ENCODE peak calls at places on chromosomes 11 and 22, in five cellular contexts. R is stomach, B is endothelial cell of umbilical vein, W is fibroblast of villous mesenchyme, E is RWPE2. Q is an unnamed sample.

GRCh38 chr22:50009251-50009650 is 3.3 kb downstream of the IL17REL start:
- DNase-seq in R (no peak), B (no peak), W (no peak), E (no peak), Q (no peak)

GRCh38 chr11:132361011-132361550 is 990.7 kb downstream of the NTM start:
- DNase-seq in R (no peak), B (no peak), W (no peak), E (no peak), Q (no peak)

GRCh38 chr11:60887531-60887930 is 18.9 kb downstream of the PRPF19 start:
- DNase-seq in R (peak; percentile 61), B (peak; percentile 56), W (peak; percentile 53), E (no peak), Q (peak; percentile 55)

GRCh38 chr11:111911563-111912401 is at the start of gene CRYAB:
- DNase-seq in R (peak; percentile 39), B (no peak), W (peak; percentile 87), E (peak; percentile 68), Q (peak; percentile 61)

GRCh38 chr22:31342389-31343125 is 3.6 kb downstream of the PATZ1 start:
- DNase-seq in R (no peak), B (no peak), W (no peak), E (no peak), Q (no peak)

GRCh38 chr22:20813056-20813455 is 39.1 kb downstream of the SERPIND1 start:
- DNase-seq in R (no peak), B (no peak), W (no peak), E (no peak), Q (no peak)

GRCh38 chr22:36287881-36288515 is 35.1 kb downstream of the APOL1 start:
- DNase-seq in R (no peak), B (no peak), W (peak; percentile 36), E (no peak), Q (no peak)

GRCh38 chr11:60370811-60371297 is 7.5 kb upstream of the MS4A7 start:
- DNase-seq in R (no peak), B (peak; percentile 72), W (peak; percentile 33), E (no peak), Q (peak; percentile 49)

GRCh38 chr22:32205974-32206773 is 1.3 kb upstream of the RFPL2 start:
- DNase-seq in R (no peak), B (no peak), W (no peak), E (no peak), Q (no peak)

DNA sequence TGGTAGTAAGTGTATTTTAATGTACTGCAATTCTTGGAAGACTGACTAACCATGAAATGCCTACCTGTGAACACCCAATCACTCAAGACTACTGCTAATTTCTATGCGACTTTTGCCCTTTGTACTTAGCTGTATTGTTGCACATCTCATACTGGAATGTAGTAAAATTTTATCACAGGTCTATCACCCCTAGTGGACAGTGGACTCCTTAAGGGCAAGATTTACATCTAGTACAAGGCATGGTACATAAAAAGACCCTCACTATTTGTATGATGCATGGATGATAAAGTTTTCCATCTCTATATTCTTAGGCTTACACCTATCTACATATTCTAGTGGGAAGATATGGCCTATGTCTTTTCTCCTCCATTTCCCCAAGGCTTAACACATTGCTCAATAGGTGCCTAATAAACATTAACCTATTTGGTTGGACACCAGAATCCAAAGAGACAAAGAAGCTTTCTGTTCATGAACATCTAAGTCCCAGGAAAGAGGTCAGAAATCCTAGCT is 26.1 kb downstream of the SERGEF start:
- DNase-seq in R (no peak), B (no peak), W (no peak), E (no peak), Q (no peak)
- TF ChIP-seq CTCF in R (no peak), B (no peak), W (no peak), E (no peak), Q (peak; percentile 37)

DNA sequence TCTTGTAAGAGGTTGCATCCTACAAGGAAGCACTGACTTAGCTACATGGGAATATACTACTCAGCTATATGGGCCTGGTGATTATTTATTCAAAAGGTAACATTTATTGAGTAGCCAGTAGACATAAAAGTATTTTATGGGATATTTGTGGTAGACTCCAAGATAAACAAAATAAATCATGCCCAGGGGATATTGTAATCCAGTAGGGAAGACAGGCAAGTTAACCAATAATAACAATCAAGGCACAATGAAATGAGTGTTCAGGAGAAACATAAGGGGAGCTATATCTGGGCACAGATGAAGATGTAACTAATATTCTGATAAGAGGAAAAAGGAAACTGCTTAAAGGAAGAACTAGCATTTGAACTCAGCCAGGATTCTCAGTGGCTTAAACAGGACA is 161.4 kb upstream of the MTNR1B start:
- DNase-seq in R (no peak), B (no peak), W (no peak), E (no peak), Q (no peak)
- TF ChIP-seq CTCF in R (no peak), B (no peak), W (no peak), E (no peak), Q (no peak)

GRCh38 chr11:128022761-128023160 is 564.6 kb downstream of the ETS1 start:
- DNase-seq in R (no peak), B (no peak), W (no peak), E (no peak), Q (no peak)

GRCh38 chr11:128018692-128019091 is 568.7 kb downstream of the ETS1 start:
- DNase-seq in R (no peak), B (no peak), W (no peak), E (no peak), Q (no peak)

GRCh38 chr11:128022007-128022368 is 565.4 kb downstream of the ETS1 start:
- DNase-seq in R (no peak), B (peak; percentile 63), W (no peak), E (no peak), Q (peak; percentile 22)

GRCh38 chr11:128026596-128026995 is 560.8 kb downstream of the ETS1 start:
- DNase-seq in R (no peak), B (peak; percentile 81), W (peak; percentile 94), E (peak; percentile 89), Q (peak; percentile 98)

DNA sequence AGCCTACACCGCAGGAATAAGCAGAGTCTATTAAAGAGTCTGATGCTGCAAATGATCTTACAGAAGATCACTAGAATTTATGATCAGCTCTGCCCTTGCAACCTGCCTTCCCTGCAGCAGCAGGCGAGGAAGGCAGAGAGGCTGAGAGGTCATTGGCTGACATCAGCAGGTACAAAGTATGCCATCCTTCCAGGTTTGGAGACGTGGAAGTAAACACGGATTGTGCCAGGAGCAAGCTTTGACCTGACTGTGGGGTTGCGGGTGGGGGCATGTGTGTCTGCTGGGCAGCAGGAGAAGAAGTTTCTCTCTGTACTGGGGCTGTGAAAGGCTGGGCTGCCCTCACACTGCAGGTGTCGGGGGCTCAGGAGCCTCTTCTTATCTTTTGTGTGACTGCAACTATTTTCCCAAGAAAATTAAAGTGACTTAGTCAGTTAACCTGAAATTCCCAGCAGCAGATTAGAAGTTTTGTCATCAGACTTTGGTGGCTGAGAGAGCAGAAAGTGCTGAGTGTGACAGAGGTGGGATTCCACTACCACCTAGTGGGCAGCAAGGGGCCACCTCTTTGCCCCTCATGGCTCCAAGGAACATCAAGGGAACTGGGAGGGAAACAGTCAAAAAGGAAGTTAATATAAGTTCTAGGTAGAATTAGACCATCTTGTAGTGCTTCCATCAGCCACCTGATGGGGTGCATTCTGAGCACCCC is 565.9 kb downstream of the ETS1 start:
- DNase-seq in R (no peak), B (no peak), W (no peak), E (no peak), Q (peak; percentile 28)
- TF ChIP-seq CTCF in R (no peak), B (peak; percentile 21), W (peak; percentile 38), E (peak; percentile 47), Q (peak; percentile 39)

GRCh38 chr22:39234157-39234793 is 10.5 kb downstream of the PDGFB start:
- DNase-seq in R (no peak), B (peak; percentile 61), W (peak; percentile 25), E (no peak), Q (no peak)
- TF ChIP-seq CTCF in R (no peak), B (peak; percentile 20), W (no peak), E (no peak), Q (no peak)

DNA sequence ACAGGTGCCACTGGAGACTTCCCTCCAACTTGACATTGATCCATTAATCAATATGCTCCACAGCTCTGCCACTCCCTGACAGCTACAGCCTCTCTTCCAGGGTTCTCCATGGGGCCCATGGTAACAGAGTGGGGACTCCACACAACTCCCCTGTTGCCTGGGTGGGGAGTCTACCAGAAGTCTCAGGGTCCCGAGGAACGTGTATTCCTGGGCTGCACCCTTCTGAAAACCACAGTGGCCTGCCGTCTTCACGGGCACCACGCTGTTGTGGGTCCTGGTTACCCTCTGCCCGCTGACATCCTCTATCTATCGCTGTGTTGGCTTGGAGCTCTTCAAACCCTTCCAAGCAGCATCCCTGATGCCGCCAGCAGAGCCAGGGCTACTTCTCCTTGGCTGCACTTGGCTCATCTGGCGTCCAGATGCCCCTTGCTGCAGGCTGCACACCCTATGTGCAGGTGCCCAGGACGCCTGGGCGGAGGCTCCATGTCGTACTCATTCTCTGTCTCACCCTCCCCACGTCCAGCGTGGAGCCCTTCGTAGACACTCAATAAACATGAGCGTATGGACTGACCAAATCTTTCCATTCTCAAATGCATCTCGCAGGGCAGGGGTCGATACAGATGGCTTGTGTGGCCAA is 1341.8 kb downstream of the TBC1D22A start:
- DNase-seq in R (peak; percentile 17), B (no peak), W (no peak), E (no peak), Q (no peak)
- TF ChIP-seq CTCF in R (no peak), B (no peak), W (no peak), E (no peak), Q (no peak)

GRCh38 chr11:18145025-18145424 is 12.7 kb downstream of the MRGPRX3 start:
- DNase-seq in R (no peak), B (no peak), W (peak; percentile 1), E (no peak), Q (no peak)
- TF ChIP-seq CTCF in R (no peak), B (no peak), W (peak; percentile 32), E (no peak), Q (no peak)

GRCh38 chr11:16169541-16169940 is 186.8 kb downstream of the SOX6 start:
- DNase-seq in R (no peak), B (no peak), W (no peak), E (no peak), Q (no peak)
- TF ChIP-seq CTCF in R (no peak), B (no peak), W (peak; percentile 6), E (no peak), Q (no peak)